ENCODE peak calls at places on chromosomes 12 and 14, in six cellular contexts. C is HL-60; V is CD4-positive, alpha-beta T cell; S is SJSA1; T is testis; D is WERI-Rb-1. H is an unnamed sample.

GRCh38 chr12:51840966-51841365 is 7.6 kb downstream of the FIGNL2 start:
- DNase-seq in D (no peak), S (no peak), C (no peak), T (no peak), V (no peak), H (no peak)

GRCh38 chr12:73902270-73902669 is 635.4 kb upstream of the ATXN7L3B start:
- DNase-seq in T (no peak), V (no peak), D (no peak), C (no peak), S (no peak), H (no peak)

GRCh38 chr14:52069617-52070431 is 965 bp upstream of the NID2 start:
- DNase-seq in S (peak; percentile 64), V (no peak), T (peak; percentile 21), C (no peak), D (no peak), H (no peak)

GRCh38 chr14:60183724-60184596 is 18.8 kb upstream of the DHRS7 start:
- DNase-seq in S (no peak), V (no peak), C (no peak), D (no peak), T (no peak), H (no peak)

GRCh38 chr14:47227051-47227600 is 448.3 kb downstream of the MDGA2 start:
- DNase-seq in T (no peak), C (no peak), S (no peak), D (no peak), V (no peak), H (no peak)

GRCh38 chr14:95346820-95347219 is 27.1 kb upstream of the CLMN start:
- DNase-seq in T (no peak), D (no peak), S (no peak), V (no peak), C (no peak), H (no peak)

GRCh38 chr12:111692575-111693210 is 6.8 kb downstream of the ACAD10 start:
- DNase-seq in V (no peak), C (no peak), S (no peak), T (no peak), D (peak; percentile 13), H (no peak)

GRCh38 chr14:90427848-90428426 is 31.1 kb downstream of the CALM1 start:
- DNase-seq in T (no peak), D (no peak), V (no peak), S (no peak), C (no peak), H (peak; percentile 41)

GRCh38 chr14:88554458-88555286 is at the start of gene PTPN21:
- DNase-seq in T (peak; percentile 86), D (peak; percentile 61), V (no peak), S (peak; percentile 82), C (no peak), H (peak; percentile 26)

GRCh38 chr14:92848941-92849340 is 54.8 kb downstream of the GOLGA5 start:
- DNase-seq in T (no peak), S (no peak), C (no peak), D (no peak), V (no peak), H (no peak)

GRCh38 chr12:23827353-23827752 is 122.1 kb downstream of the SOX5 start:
- DNase-seq in C (no peak), V (no peak), T (no peak), D (no peak), S (no peak), H (no peak)

GRCh38 chr14:61555056-61555838 is 140.1 kb upstream of the HIF1A start:
- DNase-seq in D (no peak), C (no peak), V (no peak), T (no peak), S (no peak), H (no peak)

GRCh38 chr14:83419420-83419819 is 1885.8 kb upstream of the SEL1L start:
- DNase-seq in D (no peak), T (no peak), V (no peak), C (no peak), S (no peak), H (no peak)

GRCh38 chr12:94074216-94074969 is 74.0 kb upstream of the PLXNC1 start:
- DNase-seq in D (no peak), V (no peak), T (peak; percentile 31), C (no peak), S (no peak), H (peak; percentile 7)

GRCh38 chr14:94203473-94204210 is 29.5 kb downstream of the PPP4R4 start:
- DNase-seq in T (no peak), D (no peak), C (no peak), S (no peak), V (no peak), H (no peak)

GRCh38 chr14:69138189-69138535 is 14.8 kb downstream of the DCAF5 start:
- DNase-seq in S (no peak), V (no peak), T (no peak), C (no peak), D (no peak), H (no peak)

GRCh38 chr12:47014474-47014873 is 64.9 kb upstream of the PCED1B start:
- DNase-seq in T (no peak), C (no peak), D (no peak), S (peak; percentile 100), V (no peak), H (no peak)

GRCh38 chr12:110256780-110257431 is 24.1 kb upstream of the ATP2A2 start:
- DNase-seq in C (peak; percentile 67), T (peak; percentile 67), S (no peak), V (no peak), D (no peak), H (no peak)

GRCh38 chr14:94995551-94995950 is 161.8 kb downstream of the DICER1 start:
- DNase-seq in C (no peak), S (no peak), V (no peak), T (no peak), D (no peak), H (no peak)

GRCh38 chr14:93772263-93772662 is 16.0 kb downstream of the PRIMA1 start:
- DNase-seq in D (no peak), T (no peak), C (no peak), S (no peak), V (no peak), H (no peak)

GRCh38 chr12:116977465-116978380 is 67.0 kb downstream of the FBXW8 start:
- DNase-seq in D (no peak), T (no peak), C (no peak), S (no peak), V (no peak), H (no peak)

GRCh38 chr12:6039894-6040601 is 84.4 kb downstream of the VWF start:
- DNase-seq in S (peak; percentile 69), C (no peak), D (peak; percentile 65), T (peak; percentile 72), V (peak; percentile 11), H (peak; percentile 28)

GRCh38 chr14:37594238-37594915 is 672 bp downstream of the FOXA1 start:
- DNase-seq in S (peak; percentile 65), T (peak; percentile 87), D (peak; percentile 68), V (no peak), C (peak; percentile 12), H (no peak)

DNA sequence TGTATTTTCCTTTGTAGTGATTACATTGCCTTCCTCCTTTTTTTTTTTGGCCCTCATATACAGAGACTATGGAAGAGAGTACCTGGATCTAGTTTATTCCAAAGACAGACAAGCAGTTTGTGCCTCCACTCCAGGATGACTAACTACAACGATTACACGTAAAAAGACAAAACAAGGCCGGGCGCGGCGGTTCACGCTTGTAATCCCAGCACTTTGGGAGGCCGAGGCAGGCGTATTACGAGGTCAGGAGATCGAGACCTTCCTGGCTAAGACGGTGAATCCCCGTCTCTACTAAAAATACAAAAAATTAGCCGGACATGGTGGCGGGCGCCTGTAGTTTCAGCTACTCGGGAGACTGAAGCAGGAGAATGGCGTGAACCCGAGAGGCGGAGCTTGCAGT is 2.2 kb downstream of the CERS5 start:
- DNase-seq in D (no peak), C (no peak), V (no peak), T (no peak), S (no peak), H (no peak)
- H3K27ac ChIP-seq in D (no peak overlapping the region), C (no peak overlapping the region), V (no peak overlapping the region), T (no peak overlapping the region), S (no peak overlapping the region), H (no peak overlapping the region)

DNA sequence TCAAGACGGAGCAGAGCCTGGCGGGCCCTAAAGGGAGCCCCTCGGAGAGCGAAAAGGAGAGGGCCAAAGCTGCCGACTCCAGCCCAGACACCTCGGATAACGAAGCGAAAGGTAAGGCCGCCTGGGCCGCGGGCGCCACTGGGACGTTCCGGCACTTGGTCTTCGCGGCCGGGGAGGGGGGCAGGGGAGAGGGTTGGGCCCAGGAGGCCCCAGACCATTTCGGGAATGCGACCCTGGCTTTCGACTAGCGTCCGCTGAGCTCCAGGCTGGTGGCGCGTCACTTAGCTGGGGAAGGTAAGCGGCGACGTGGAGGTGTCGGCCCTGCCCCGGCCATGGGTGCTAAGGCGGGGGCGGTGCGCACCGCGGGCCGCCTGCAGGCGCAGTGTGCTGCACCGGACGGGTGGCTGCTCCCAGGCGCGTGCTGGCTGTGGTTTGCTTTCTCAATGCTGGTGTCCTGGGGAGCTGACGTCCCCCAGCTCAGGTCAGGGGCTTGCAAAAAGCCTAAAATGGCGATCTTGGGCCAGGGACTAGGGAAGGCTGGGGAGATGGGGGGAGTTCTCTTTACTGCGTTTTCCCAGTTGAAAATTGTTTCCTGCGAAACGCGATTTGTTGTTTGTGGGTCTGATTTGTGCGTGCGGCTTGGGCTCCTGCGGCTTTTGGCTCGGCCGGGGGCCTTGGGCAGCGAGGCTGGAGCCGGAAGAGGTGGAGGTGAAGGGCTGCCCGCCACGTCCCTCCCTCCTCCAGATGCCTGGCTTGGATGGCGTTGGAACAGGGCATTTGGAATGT is 1.1 kb downstream of the HOXC10 start:
- DNase-seq in D (no peak), S (no peak), C (no peak), T (no peak), V (no peak), H (no peak)
- H3K27ac ChIP-seq in D (peak overlapping the region; percentile 44), S (peak overlapping the region; percentile 63), C (no peak overlapping the region), T (no peak overlapping the region), V (no peak overlapping the region), H (no peak overlapping the region)

GRCh38 chr12:107355004-107355565 is 261.7 kb upstream of the CRY1 start:
- DNase-seq in D (peak; percentile 57), C (no peak), S (no peak), V (no peak), T (no peak), H (no peak)

GRCh38 chr12:107351109-107351508 is 257.8 kb upstream of the CRY1 start:
- DNase-seq in V (no peak), T (no peak), C (no peak), D (no peak), S (no peak), H (no peak)

GRCh38 chr12:107351716-107352115 is 258.4 kb upstream of the CRY1 start:
- DNase-seq in T (no peak), V (no peak), D (no peak), S (no peak), C (no peak), H (no peak)

GRCh38 chr12:107352347-107353081 is 259.2 kb upstream of the CRY1 start:
- DNase-seq in D (no peak), T (no peak), C (no peak), S (no peak), V (no peak), H (no peak)

DNA sequence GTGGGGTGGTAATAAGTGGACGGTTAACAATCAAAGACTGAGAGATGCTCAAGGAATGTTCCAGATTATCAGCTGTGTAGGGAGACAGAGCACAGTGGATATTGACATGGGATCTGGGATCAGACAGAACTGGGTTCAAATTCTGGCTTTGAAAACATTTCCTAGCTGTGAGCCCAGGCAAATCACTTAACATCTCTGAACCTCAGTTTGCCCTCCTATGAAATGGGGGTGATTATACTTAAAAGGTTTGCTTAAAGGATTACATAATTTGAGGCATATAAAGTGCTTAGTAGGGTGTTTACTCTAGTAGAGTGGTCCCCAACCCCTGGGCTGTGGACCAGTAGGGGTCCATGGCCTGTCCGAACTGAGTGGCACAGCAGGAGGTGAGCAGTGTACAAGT is 260.0 kb upstream of the CRY1 start:
- DNase-seq in V (no peak), C (no peak), S (no peak), T (no peak), D (no peak), H (no peak)
- H3K27ac ChIP-seq in V (no peak overlapping the region), C (no peak overlapping the region), S (no peak overlapping the region), T (no peak overlapping the region), D (no peak overlapping the region), H (no peak overlapping the region)

GRCh38 chr14:32265584-32265983 is 62.5 kb upstream of the RNU6-8 start:
- DNase-seq in D (no peak), S (no peak), C (no peak), T (no peak), V (no peak), H (no peak)
- H3K27ac ChIP-seq in D (no peak overlapping the region), S (no peak overlapping the region), C (no peak overlapping the region), T (no peak overlapping the region), V (no peak overlapping the region), H (no peak overlapping the region)